ENCODE peak calls at places on chromosomes 13 and 19, in four cellular contexts. S is cardiac fibroblast, F is endothelial cell, J is A673. N is an unnamed sample.

GRCh38 chr13:43368003-43368402 is 344.6 kb downstream of the DNAJC15 start:
- DNase-seq in S (no peak), J (no peak), F (no peak), N (no peak)

GRCh38 chr13:42985312-42986175 is 6.5 kb downstream of the EPSTI1 start:
- DNase-seq in S (peak; percentile 74), J (no peak), F (no peak), N (no peak)

GRCh38 chr13:40983269-40983668 is 35.8 kb downstream of the ELF1 start:
- DNase-seq in S (peak; percentile 33), J (peak; percentile 33), F (no peak), N (no peak)

GRCh38 chr13:107590556-107590955 is 624.8 kb downstream of the LIG4 start:
- DNase-seq in S (no peak), F (no peak), J (no peak), N (no peak)

GRCh38 chr13:101575591-101575990 is 123.1 kb downstream of the ITGBL1 start:
- DNase-seq in J (peak; percentile 33), F (no peak), S (no peak), N (no peak)

GRCh38 chr13:44188257-44188656 is 185.4 kb upstream of the SERP2 start:
- DNase-seq in F (no peak), J (no peak), S (no peak), N (no peak)

GRCh38 chr13:100584901-100585300 is 3.7 kb downstream of the GGACT start:
- DNase-seq in J (peak; percentile 21), F (no peak), S (no peak), N (no peak)

GRCh38 chr13:24671367-24672117 is 8.7 kb upstream of the ATP12A start:
- DNase-seq in J (peak; percentile 79), S (peak; percentile 89), F (peak; percentile 61), N (peak; percentile 35)

GRCh38 chr13:66994097-66994496 is 236.0 kb downstream of the PCDH9 start:
- DNase-seq in J (peak; percentile 75), F (peak; percentile 85), S (peak; percentile 83), N (peak; percentile 82)

GRCh38 chr19:1933245-1933644 is 7.7 kb upstream of the CSNK1G2 start:
- DNase-seq in J (no peak), S (no peak), F (no peak), N (no peak)

GRCh38 chr19:29675120-29675649 is 9.9 kb downstream of the PLEKHF1 start:
- DNase-seq in J (no peak), F (no peak), S (no peak), N (no peak)

GRCh38 chr19:17296278-17296677 is 6.9 kb downstream of the ABHD8 start:
- DNase-seq in F (no peak), J (no peak), S (no peak), N (no peak)

GRCh38 chr19:38277969-38278680 is 13.8 kb downstream of the SPINT2 start:
- DNase-seq in S (peak; percentile 91), J (no peak), F (no peak), N (no peak)

GRCh38 chr19:10009269-10009665 is 1.0 kb downstream of the COL5A3 start:
- DNase-seq in J (peak; percentile 88), S (peak; percentile 93), F (peak; percentile 64), N (no peak)

GRCh38 chr13:98454389-98454881 is 122.5 kb downstream of the STK24 start:
- DNase-seq in J (peak; percentile 82), S (peak; percentile 91), F (no peak), N (no peak)

GRCh38 chr13:47408546-47409319 is 511.9 kb upstream of the HTR2A start:
- DNase-seq in J (no peak), F (no peak), S (no peak), N (no peak)

GRCh38 chr13:40790232-40790631 is 821 bp downstream of the SLC25A15 start:
- DNase-seq in F (no peak), S (no peak), J (no peak), N (no peak)

GRCh38 chr13:109727251-109727650 is 59.1 kb downstream of the IRS2 start:
- DNase-seq in F (no peak), S (no peak), J (no peak), N (no peak)

GRCh38 chr13:43023244-43023931 is at the start of gene DNAJC15:
- DNase-seq in S (peak; percentile 82), F (peak; percentile 73), J (peak; percentile 35), N (peak; percentile 81)

DNA sequence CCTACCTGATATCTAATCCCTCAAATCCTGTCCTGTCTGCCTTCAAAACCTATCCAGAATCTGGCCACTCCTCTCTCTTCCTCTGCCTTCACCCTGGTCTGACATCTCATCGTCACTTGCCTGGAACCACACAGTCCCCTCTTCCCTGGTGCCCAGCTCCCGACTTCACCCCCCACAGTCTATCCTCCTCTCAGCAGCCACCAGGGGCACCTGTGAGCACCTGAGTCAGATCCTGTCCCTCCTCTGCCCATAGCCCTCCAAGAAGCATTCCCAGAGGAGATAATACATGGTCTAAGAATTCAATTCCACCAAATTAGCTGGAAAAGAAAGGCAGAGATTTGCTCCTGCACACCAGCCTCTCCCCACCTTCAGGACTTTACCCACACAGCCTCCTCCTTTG is 48.9 kb downstream of the ZNRF4 start:
- DNase-seq in F (no peak), J (no peak), S (no peak), N (no peak)
- TF ChIP-seq CTCF in F (no peak), J (no peak), S (no peak), N (no peak)

GRCh38 chr19:3275583-3276340 is 51.3 kb downstream of the CELF5 start:
- DNase-seq in S (peak; percentile 85), F (peak; percentile 84), J (peak; percentile 76), N (peak; percentile 95)
- TF ChIP-seq CTCF in S (no peak), F (peak; percentile 8), J (peak; percentile 37), N (peak; percentile 74)

DNA sequence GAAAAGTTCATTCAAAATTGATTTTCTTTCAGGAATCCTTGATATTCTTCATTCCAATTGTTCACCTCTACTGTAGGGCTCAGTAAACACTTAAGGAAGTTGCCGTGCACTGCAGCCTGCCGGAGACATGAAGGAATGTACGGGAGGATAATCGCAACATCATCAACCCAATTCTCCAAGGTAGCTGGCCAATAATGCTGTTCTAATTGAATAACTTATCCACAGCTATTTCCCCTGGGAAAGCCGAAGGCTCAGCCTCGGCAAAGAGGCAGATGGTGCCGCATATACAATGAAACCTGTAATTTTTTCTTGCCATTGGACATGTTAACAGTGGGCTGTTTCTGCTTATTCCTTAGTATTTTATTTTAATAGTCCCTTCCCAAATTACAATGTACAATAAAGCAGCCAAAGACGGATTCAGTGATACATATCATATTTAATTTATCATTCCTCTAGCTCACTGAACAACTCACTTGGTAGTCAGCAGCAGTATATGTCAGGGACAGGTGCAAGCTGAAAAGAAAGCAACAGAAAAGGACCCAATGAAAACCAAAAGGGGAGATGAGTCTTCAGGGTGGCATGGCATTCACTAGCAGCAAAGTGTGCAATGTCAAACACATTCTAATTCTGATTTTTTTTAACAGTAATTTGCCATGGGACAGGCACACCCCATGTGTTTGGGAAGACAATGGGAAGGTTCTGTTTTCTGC is 420.5 kb upstream of the KLF12 start:
- DNase-seq in F (no peak), J (peak; percentile 25), S (no peak), N (peak; percentile 48)
- TF ChIP-seq CTCF in F (no peak), J (no peak), S (no peak), N (no peak)

DNA sequence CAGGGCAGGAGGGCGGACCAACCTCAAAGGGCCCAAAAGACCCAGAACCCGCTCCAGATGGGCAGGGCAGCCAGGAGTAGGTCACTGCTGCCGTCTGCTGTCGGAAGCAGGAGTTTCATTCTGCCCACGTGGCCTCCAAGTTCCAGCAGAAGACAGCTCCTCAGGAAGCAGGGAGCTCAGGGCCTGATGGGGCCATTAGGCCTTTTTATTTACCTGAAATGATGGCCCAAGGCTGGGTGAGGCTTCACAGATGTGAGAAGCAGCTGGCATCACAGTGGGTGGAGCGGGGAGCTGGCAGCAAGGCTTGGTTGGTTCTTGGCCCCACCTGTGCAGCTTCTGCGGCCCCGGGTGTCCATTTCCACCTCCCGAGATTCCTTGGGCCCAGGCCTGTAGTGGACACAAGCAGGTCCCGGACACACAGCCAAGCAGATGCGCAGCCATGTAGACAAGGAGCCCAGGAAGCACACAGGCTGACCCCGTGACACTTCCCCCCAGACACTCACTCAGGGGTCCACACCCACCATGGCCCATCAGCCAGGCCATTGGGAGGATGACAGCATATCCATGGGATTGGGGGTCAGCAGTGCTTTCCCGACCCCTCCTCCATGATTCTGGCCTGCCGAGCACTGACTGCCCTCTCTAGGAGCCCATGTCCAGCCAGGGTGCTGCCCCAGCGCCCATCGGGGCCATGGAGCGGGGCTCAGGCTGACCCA is 26.4 kb downstream of the C13orf46 start:
- DNase-seq in F (no peak), S (peak; percentile 71), J (no peak), N (no peak)
- TF ChIP-seq CTCF in F (no peak), S (peak; percentile 84), J (no peak), N (no peak)

GRCh38 chr19:50206191-50206590 is 2.8 kb downstream of the MYH14 start:
- DNase-seq in S (no peak), J (no peak), F (no peak), N (no peak)
- TF ChIP-seq CTCF in S (no peak), J (no peak), F (no peak), N (no peak)

GRCh38 chr13:39273953-39274352 is 235.7 kb downstream of the NHLRC3 start:
- DNase-seq in F (no peak), J (no peak), S (peak; percentile 41), N (no peak)
- TF ChIP-seq CTCF in F (no peak), J (peak; percentile 19), S (no peak), N (no peak)

GRCh38 chr13:49927755-49928154 is 8.4 kb downstream of the SPRYD7 start:
- DNase-seq in F (no peak), J (no peak), S (peak; percentile 71), N (no peak)

GRCh38 chr13:49926019-49926418 is 10.1 kb downstream of the SPRYD7 start:
- DNase-seq in S (no peak), F (no peak), J (no peak), N (no peak)

GRCh38 chr13:49922301-49922700 is 13.8 kb downstream of the SPRYD7 start:
- DNase-seq in S (no peak), F (no peak), J (no peak), N (no peak)
- TF ChIP-seq CTCF in S (no peak), F (no peak), J (no peak), N (no peak)

GRCh38 chr13:97125051-97125809 is 96.9 kb upstream of the MBNL2 start:
- DNase-seq in S (peak; percentile 75), J (peak; percentile 93), F (no peak), N (peak; percentile 58)
- TF ChIP-seq CTCF in S (no peak), J (peak; percentile 33), F (no peak), N (no peak)